ENCODE peak calls at places on chromosome 18, in eight cellular contexts. One of them, this sample, is unnamed.

GRCh38 chr18:35371412-35372195 is 5.5 kb downstream of the ZNF396 start:
- DNase-seq in A549: no peak
- DNase-seq in WERI-Rb-1: no peak
- DNase-seq in A673: no peak
- DNase-seq in substantia nigra: no peak
- DNase-seq in Panc1: no peak
- DNase-seq in RWPE1: no peak
- DNase-seq in lower lobe of right lung: no peak
- DNase-seq in this sample: no peak

GRCh38 chr18:13403786-13404549 is 185.4 kb downstream of the LDLRAD4 start:
- DNase-seq in RWPE1: no peak
- DNase-seq in A673: no peak
- DNase-seq in substantia nigra: no peak
- DNase-seq in Panc1: no peak
- DNase-seq in lower lobe of right lung: no peak
- DNase-seq in WERI-Rb-1: no peak
- DNase-seq in A549: no peak
- DNase-seq in this sample: no peak

GRCh38 chr18:63788447-63789096 is 13.4 kb downstream of the SERPINB7 start:
- DNase-seq in substantia nigra: no peak
- DNase-seq in A673: peak; percentile 84
- DNase-seq in WERI-Rb-1: no peak
- DNase-seq in A549: peak; percentile 63
- DNase-seq in RWPE1: peak; percentile 60
- DNase-seq in Panc1: peak; percentile 4
- DNase-seq in lower lobe of right lung: no peak
- DNase-seq in this sample: peak; percentile 84

GRCh38 chr18:13540783-13541182 is 185.6 kb downstream of the FAM210A start:
- DNase-seq in A549: no peak
- DNase-seq in RWPE1: no peak
- DNase-seq in substantia nigra: no peak
- DNase-seq in WERI-Rb-1: no peak
- DNase-seq in Panc1: no peak
- DNase-seq in lower lobe of right lung: no peak
- DNase-seq in A673: no peak
- DNase-seq in this sample: no peak

GRCh38 chr18:67597759-67598158 is 81.2 kb upstream of the DSEL start:
- DNase-seq in A673: peak; percentile 19
- DNase-seq in RWPE1: no peak
- DNase-seq in substantia nigra: no peak
- DNase-seq in WERI-Rb-1: no peak
- DNase-seq in lower lobe of right lung: no peak
- DNase-seq in Panc1: no peak
- DNase-seq in A549: no peak
- DNase-seq in this sample: no peak

GRCh38 chr18:31684279-31685096 is at the start of gene B4GALT6:
- DNase-seq in A673: no peak
- DNase-seq in WERI-Rb-1: peak; percentile 61
- DNase-seq in substantia nigra: peak; percentile 32
- DNase-seq in RWPE1: peak; percentile 22
- DNase-seq in Panc1: no peak
- DNase-seq in lower lobe of right lung: peak; percentile 48
- DNase-seq in A549: peak; percentile 47
- DNase-seq in this sample: peak; percentile 53

GRCh38 chr18:46040747-46041104 is 31.3 kb downstream of the PSTPIP2 start:
- DNase-seq in A549: no peak
- DNase-seq in RWPE1: no peak
- DNase-seq in A673: no peak
- DNase-seq in Panc1: no peak
- DNase-seq in WERI-Rb-1: no peak
- DNase-seq in substantia nigra: no peak
- DNase-seq in lower lobe of right lung: no peak
- DNase-seq in this sample: no peak

GRCh38 chr18:24741961-24742738 is 281.7 kb downstream of the HRH4 start:
- DNase-seq in substantia nigra: no peak
- DNase-seq in Panc1: no peak
- DNase-seq in WERI-Rb-1: no peak
- DNase-seq in A549: no peak
- DNase-seq in RWPE1: no peak
- DNase-seq in A673: no peak
- DNase-seq in lower lobe of right lung: no peak
- DNase-seq in this sample: peak; percentile 17

GRCh38 chr18:47166235-47166634 is 9.9 kb downstream of the IER3IP1 start:
- DNase-seq in Panc1: no peak
- DNase-seq in RWPE1: no peak
- DNase-seq in A673: no peak
- DNase-seq in WERI-Rb-1: no peak
- DNase-seq in substantia nigra: no peak
- DNase-seq in A549: no peak
- DNase-seq in lower lobe of right lung: no peak
- DNase-seq in this sample: peak; percentile 36

GRCh38 chr18:34223164-34223892 is 1.4 kb downstream of the NOL4 start:
- DNase-seq in lower lobe of right lung: no peak
- DNase-seq in A673: peak; percentile 32
- DNase-seq in A549: peak; percentile 5
- DNase-seq in WERI-Rb-1: peak; percentile 38
- DNase-seq in RWPE1: no peak
- DNase-seq in Panc1: no peak
- DNase-seq in substantia nigra: no peak
- DNase-seq in this sample: no peak

GRCh38 chr18:10739152-10739551 is 213.3 kb downstream of the NAPG start:
- DNase-seq in A673: peak; percentile 17
- DNase-seq in Panc1: no peak
- DNase-seq in WERI-Rb-1: no peak
- DNase-seq in substantia nigra: no peak
- DNase-seq in RWPE1: peak; percentile 3
- DNase-seq in A549: no peak
- DNase-seq in lower lobe of right lung: no peak
- DNase-seq in this sample: no peak

GRCh38 chr18:4704766-4705165 is 249.7 kb upstream of the DLGAP1 start:
- DNase-seq in A673: no peak
- DNase-seq in lower lobe of right lung: no peak
- DNase-seq in Panc1: no peak
- DNase-seq in WERI-Rb-1: no peak
- DNase-seq in substantia nigra: no peak
- DNase-seq in A549: no peak
- DNase-seq in RWPE1: no peak
- DNase-seq in this sample: no peak

GRCh38 chr18:11974741-11975325 is 6.5 kb upstream of the IMPA2 start:
- DNase-seq in substantia nigra: no peak
- DNase-seq in A549: no peak
- DNase-seq in RWPE1: no peak
- DNase-seq in A673: no peak
- DNase-seq in WERI-Rb-1: no peak
- DNase-seq in Panc1: no peak
- DNase-seq in lower lobe of right lung: no peak
- DNase-seq in this sample: no peak

GRCh38 chr18:78612318-78612717 is 367.3 kb upstream of the SALL3 start:
- DNase-seq in Panc1: no peak
- DNase-seq in A673: no peak
- DNase-seq in WERI-Rb-1: peak; percentile 2
- DNase-seq in lower lobe of right lung: no peak
- DNase-seq in substantia nigra: no peak
- DNase-seq in RWPE1: no peak
- DNase-seq in A549: no peak
- DNase-seq in this sample: no peak

GRCh38 chr18:77872166-77872565 is 622.5 kb downstream of the GALR1 start:
- DNase-seq in substantia nigra: no peak
- DNase-seq in lower lobe of right lung: no peak
- DNase-seq in WERI-Rb-1: no peak
- DNase-seq in A549: no peak
- DNase-seq in RWPE1: no peak
- DNase-seq in A673: no peak
- DNase-seq in Panc1: no peak
- DNase-seq in this sample: no peak

GRCh38 chr18:77857926-77858325 is 608.3 kb downstream of the GALR1 start:
- DNase-seq in RWPE1: no peak
- DNase-seq in lower lobe of right lung: no peak
- DNase-seq in substantia nigra: no peak
- DNase-seq in WERI-Rb-1: peak; percentile 41
- DNase-seq in A549: no peak
- DNase-seq in A673: peak; percentile 26
- DNase-seq in Panc1: no peak
- DNase-seq in this sample: no peak

GRCh38 chr18:59719533-59720325 is 22.5 kb upstream of the CCBE1 start:
- DNase-seq in A549: no peak
- DNase-seq in Panc1: no peak
- DNase-seq in substantia nigra: no peak
- DNase-seq in A673: no peak
- DNase-seq in lower lobe of right lung: no peak
- DNase-seq in WERI-Rb-1: no peak
- DNase-seq in RWPE1: no peak
- DNase-seq in this sample: peak; percentile 29

GRCh38 chr18:55589625-55590291 is 1.8 kb upstream of the TCF4 start:
- DNase-seq in A673: peak; percentile 97
- DNase-seq in A549: peak; percentile 93
- DNase-seq in lower lobe of right lung: peak; percentile 98
- DNase-seq in substantia nigra: peak; percentile 92
- DNase-seq in Panc1: no peak
- DNase-seq in RWPE1: peak; percentile 76
- DNase-seq in WERI-Rb-1: peak; percentile 99
- DNase-seq in this sample: peak; percentile 96
- H3K27ac ChIP-seq in A673: peak overlapping the region; percentile 77
- H3K27ac ChIP-seq in A549: peak overlapping the region; percentile 83
- H3K27ac ChIP-seq in lower lobe of right lung: peak overlapping the region; percentile 86
- H3K27ac ChIP-seq in substantia nigra: peak overlapping the region; percentile 88
- H3K27ac ChIP-seq in Panc1: no peak overlapping the region
- H3K27ac ChIP-seq in RWPE1: peak overlapping the region; percentile 74
- H3K27ac ChIP-seq in WERI-Rb-1: peak overlapping the region; percentile 89
- H3K27ac ChIP-seq in this sample: peak overlapping the region; percentile 40

DNA sequence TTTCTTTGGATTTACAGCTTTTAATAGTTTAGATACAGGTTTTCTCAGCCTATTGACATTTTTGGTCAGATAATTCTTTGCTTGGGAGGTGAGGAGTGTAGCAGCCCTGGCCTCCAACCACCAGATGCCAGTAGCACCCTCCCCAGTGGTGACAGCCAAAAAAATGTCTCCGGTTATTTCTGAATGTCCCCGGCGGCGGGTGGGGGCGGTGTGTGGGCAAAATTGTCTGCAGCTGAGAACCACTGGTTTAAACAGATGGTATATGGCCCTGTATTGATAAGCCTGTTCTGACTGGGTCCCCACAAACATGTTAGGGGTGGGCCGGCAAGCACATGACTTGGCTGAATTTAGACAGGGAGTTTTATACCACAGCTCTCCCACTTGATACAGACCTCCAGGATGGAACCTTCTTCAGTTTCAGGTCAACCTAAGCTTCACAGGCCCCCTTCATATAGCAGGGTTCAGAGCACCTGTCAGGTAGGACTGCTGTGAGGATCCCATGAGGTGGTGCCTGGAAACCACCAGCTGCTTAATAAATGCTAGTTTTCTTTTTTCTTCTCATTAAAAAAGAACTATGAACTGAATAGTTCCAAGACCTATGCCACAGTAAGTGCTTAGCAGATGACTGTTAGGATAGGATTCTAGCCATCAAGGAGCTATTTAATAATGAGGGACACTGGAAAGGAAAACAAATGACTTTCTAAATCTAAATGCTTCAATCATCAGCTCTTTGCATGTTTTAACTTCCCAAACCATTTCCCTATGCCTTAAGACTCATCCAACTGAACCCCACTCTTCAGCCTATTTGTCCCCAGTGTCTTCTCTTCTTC is 18.1 kb downstream of the LPIN2 start:
- DNase-seq in lower lobe of right lung: no peak
- DNase-seq in A549: no peak
- DNase-seq in Panc1: no peak
- DNase-seq in RWPE1: no peak
- DNase-seq in substantia nigra: no peak
- DNase-seq in A673: peak; percentile 73
- DNase-seq in WERI-Rb-1: no peak
- DNase-seq in this sample: no peak
- H3K27ac ChIP-seq in lower lobe of right lung: peak overlapping the region; percentile 13
- H3K27ac ChIP-seq in A549: no peak overlapping the region
- H3K27ac ChIP-seq in Panc1: no peak overlapping the region
- H3K27ac ChIP-seq in RWPE1: no peak overlapping the region
- H3K27ac ChIP-seq in substantia nigra: no peak overlapping the region
- H3K27ac ChIP-seq in A673: no peak overlapping the region
- H3K27ac ChIP-seq in WERI-Rb-1: no peak overlapping the region
- H3K27ac ChIP-seq in this sample: no peak overlapping the region

DNA sequence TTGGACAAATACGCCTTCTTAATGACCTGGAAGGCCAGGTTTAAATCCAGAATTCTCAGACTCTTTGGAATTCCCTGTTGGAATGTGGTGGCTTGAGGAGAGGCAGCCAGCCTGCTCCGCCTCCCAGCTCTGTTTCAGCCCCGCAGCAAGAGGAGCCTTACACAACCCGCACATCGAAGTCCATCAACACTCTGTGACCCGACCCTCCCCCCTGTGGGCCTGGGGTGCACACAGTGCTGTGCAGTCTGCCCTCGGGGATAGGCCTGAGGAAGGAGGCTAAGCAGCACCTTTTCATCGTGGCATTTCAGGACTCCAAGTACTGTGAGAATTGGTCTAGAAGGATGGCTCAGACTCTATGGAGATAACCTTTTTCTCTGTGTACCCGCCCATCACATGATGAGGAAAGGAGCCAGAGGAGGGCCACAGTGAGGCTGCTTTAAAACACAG is 73.7 kb downstream of the GREB1L start:
- DNase-seq in RWPE1: no peak
- DNase-seq in Panc1: no peak
- DNase-seq in substantia nigra: no peak
- DNase-seq in A549: peak; percentile 37
- DNase-seq in WERI-Rb-1: no peak
- DNase-seq in lower lobe of right lung: no peak
- DNase-seq in A673: no peak
- DNase-seq in this sample: no peak
- H3K27ac ChIP-seq in RWPE1: no peak overlapping the region
- H3K27ac ChIP-seq in Panc1: no peak overlapping the region
- H3K27ac ChIP-seq in substantia nigra: no peak overlapping the region
- H3K27ac ChIP-seq in A549: peak overlapping the region; percentile 40
- H3K27ac ChIP-seq in WERI-Rb-1: no peak overlapping the region
- H3K27ac ChIP-seq in lower lobe of right lung: no peak overlapping the region
- H3K27ac ChIP-seq in A673: no peak overlapping the region
- H3K27ac ChIP-seq in this sample: no peak overlapping the region

DNA sequence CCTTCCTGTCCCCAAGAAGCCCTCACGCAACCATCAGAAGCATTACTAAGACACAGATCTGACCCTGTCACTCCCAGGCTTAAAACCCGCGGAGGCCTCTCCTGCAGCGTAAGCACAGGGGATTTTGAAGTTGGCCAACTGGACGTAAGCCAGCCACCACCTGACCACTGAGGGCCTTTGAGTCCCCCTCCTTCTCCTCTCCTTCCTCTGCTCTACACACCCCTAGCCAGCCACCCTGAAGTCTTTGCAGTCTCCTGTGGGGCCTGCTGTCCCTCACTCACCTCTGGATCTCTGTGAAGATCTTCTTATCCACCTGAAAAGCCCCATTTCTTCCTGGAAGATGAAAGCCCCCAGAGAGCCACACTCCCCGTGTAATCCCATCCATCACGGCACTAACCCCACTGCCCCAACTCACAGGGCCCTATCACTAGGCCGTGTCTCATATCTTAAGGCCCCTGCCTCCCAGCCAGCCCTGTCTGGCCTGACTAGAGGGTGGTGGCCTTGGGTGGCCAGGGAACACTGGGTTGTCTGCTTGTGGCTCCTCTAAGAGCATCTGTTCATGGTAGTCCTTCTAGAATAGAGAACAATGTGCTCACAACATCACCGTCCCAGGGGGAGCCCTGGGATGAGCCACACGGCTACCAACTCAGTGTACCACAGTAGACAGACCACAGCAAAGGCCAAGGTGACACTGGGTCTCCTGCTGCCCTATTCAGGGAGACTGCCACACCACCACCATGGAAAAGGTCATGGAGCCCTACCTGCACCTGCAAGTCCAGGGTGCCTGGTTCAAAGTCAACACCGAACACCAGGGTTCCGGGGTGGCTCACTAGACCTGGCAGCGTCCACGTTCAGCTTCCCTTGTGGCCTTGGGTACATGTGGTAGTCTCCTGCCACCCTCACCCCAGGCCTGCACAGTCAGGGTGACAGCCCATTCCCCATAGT is 191.6 kb downstream of the ZBTB7C start:
- DNase-seq in A549: no peak
- DNase-seq in WERI-Rb-1: peak; percentile 88
- DNase-seq in lower lobe of right lung: no peak
- DNase-seq in substantia nigra: no peak
- DNase-seq in Panc1: no peak
- DNase-seq in RWPE1: no peak
- DNase-seq in A673: no peak
- DNase-seq in this sample: no peak
- H3K27ac ChIP-seq in A549: no peak overlapping the region
- H3K27ac ChIP-seq in WERI-Rb-1: peak overlapping the region; percentile 68
- H3K27ac ChIP-seq in lower lobe of right lung: no peak overlapping the region
- H3K27ac ChIP-seq in substantia nigra: no peak overlapping the region
- H3K27ac ChIP-seq in Panc1: no peak overlapping the region
- H3K27ac ChIP-seq in RWPE1: no peak overlapping the region
- H3K27ac ChIP-seq in A673: no peak overlapping the region
- H3K27ac ChIP-seq in this sample: no peak overlapping the region

This sample was measured in mesenchymal stem cell.